ENCODE peak calls at places on chromosomes 6 and 20, in five cellular contexts. A is neural crest cell; M is central memory CD4-positive, alpha-beta T cell; J is midbrain; V is T-helper 17 cell. O is an unnamed sample.
A peak's percentile ranks its signal among the peaks of the same experiment; 100 is the strongest.

GRCh38 chr20:59598625-59599310 is 5.6 kb upstream of the PHACTR3 start:
- DNase-seq in J (peak; percentile 71), V (no peak), A (peak; percentile 40), M (no peak), O (peak; percentile 79)

GRCh38 chr20:4193053-4193452 is 177.7 kb upstream of the RNF24 start:
- DNase-seq in M (no peak), J (no peak), V (no peak), A (no peak), O (no peak)

GRCh38 chr20:17613328-17614175 is 43.7 kb downstream of the DSTN start:
- DNase-seq in A (no peak), M (no peak), J (no peak), V (no peak), O (no peak)

GRCh38 chr20:53655909-53656652 is 62.4 kb upstream of the ZNF217 start:
- DNase-seq in A (no peak), J (no peak), V (no peak), M (no peak), O (peak; percentile 8)

GRCh38 chr20:35617397-35618031 is 1.9 kb downstream of the SPAG4 start:
- DNase-seq in A (peak; percentile 33), M (peak; percentile 25), J (no peak), V (no peak), O (peak; percentile 91)

GRCh38 chr20:57003012-57003411 is 263.4 kb downstream of the BMP7 start:
- DNase-seq in J (no peak), V (no peak), M (no peak), A (no peak), O (no peak)

GRCh38 chr6:35161776-35162607 is 20.9 kb upstream of the TCP11 start:
- DNase-seq in V (no peak), J (peak; percentile 31), A (no peak), M (no peak), O (no peak)

GRCh38 chr6:43970913-43971775 is 156.1 kb downstream of the MRPL14 start:
- DNase-seq in V (no peak), A (no peak), J (no peak), M (no peak), O (no peak)

GRCh38 chr20:22529150-22530019 is 55.0 kb downstream of the FOXA2 start:
- DNase-seq in M (no peak), J (no peak), V (no peak), A (no peak), O (no peak)

GRCh38 chr6:128456510-128457244 is 63.7 kb downstream of the PTPRK start:
- DNase-seq in M (no peak), A (no peak), V (no peak), J (no peak), O (no peak)

GRCh38 chr6:136127856-136128255 is 122.3 kb downstream of the MTFR2 start:
- DNase-seq in M (no peak), V (no peak), A (no peak), J (no peak), O (no peak)

GRCh38 chr6:1242439-1242838 is 69.5 kb upstream of the FOXQ1 start:
- DNase-seq in J (no peak), A (no peak), V (no peak), M (no peak), O (no peak)

GRCh38 chr6:96304997-96305396 is 216.6 kb upstream of the UFL1 start:
- DNase-seq in V (no peak), A (no peak), J (no peak), M (no peak), O (no peak)

GRCh38 chr20:12166053-12166717 is 248.5 kb downstream of the BTBD3 start:
- DNase-seq in V (no peak), J (no peak), A (no peak), M (no peak), O (no peak)

GRCh38 chr6:12750416-12750815 is 33.8 kb downstream of the PHACTR1 start:
- DNase-seq in J (no peak), A (no peak), M (no peak), V (no peak), O (no peak)

GRCh38 chr6:135146160-135146920 is 34.8 kb upstream of the MYB start:
- DNase-seq in M (no peak), V (no peak), J (no peak), A (no peak), O (no peak)

GRCh38 chr6:81753709-81754678 is 1.5 kb upstream of the TENT5A start:
- DNase-seq in V (peak; percentile 58), M (peak; percentile 77), J (peak; percentile 80), A (peak; percentile 67), O (peak; percentile 89)

GRCh38 chr6:138494312-138494711 is 5.0 kb downstream of the NHSL1 start:
- DNase-seq in J (no peak), A (no peak), M (no peak), V (no peak), O (no peak)

GRCh38 chr20:50372770-50373088 is 137.5 kb upstream of the PTPN1 start:
- DNase-seq in V (no peak), A (no peak), M (no peak), J (no peak), O (peak; percentile 70)

GRCh38 chr6:85364354-85364753 is 85.5 kb upstream of the NT5E start:
- DNase-seq in V (no peak), M (no peak), A (no peak), J (no peak), O (no peak)

GRCh38 chr6:38542031-38542430 is 97.7 kb downstream of the BTBD9 start:
- DNase-seq in V (no peak), M (no peak), J (no peak), A (no peak), O (no peak)

GRCh38 chr6:115570326-115570725 is 490.4 kb downstream of the FRK start:
- DNase-seq in M (no peak), V (no peak), A (no peak), J (no peak), O (no peak)

GRCh38 chr6:133046576-133046975 is 194.6 kb upstream of the EYA4 start:
- DNase-seq in J (no peak), M (no peak), V (no peak), A (no peak), O (no peak)

GRCh38 chr20:8434326-8434876 is 302.3 kb downstream of the PLCB1 start:
- DNase-seq in V (no peak), J (no peak), A (no peak), M (no peak), O (no peak)

GRCh38 chr20:11047559-11047958 is 373.8 kb upstream of the JAG1 start:
- DNase-seq in J (no peak), M (no peak), A (no peak), V (no peak), O (peak; percentile 74)

GRCh38 chr20:54049156-54049555 is 21.2 kb downstream of the BCAS1 start:
- DNase-seq in J (no peak), M (no peak), A (no peak), V (no peak), O (no peak)

GRCh38 chr6:169075211-169075621 is 178.4 kb downstream of the THBS2 start:
- DNase-seq in A (no peak), M (no peak), J (no peak), V (no peak), O (no peak)

GRCh38 chr20:45372646-45373352 is 5.3 kb downstream of the TP53TG5 start:
- DNase-seq in M (no peak), J (peak; percentile 58), V (no peak), A (no peak), O (no peak)